ENCODE peak calls at places on chromosomes 13 and 19, in four cellular contexts. Y is testis, I is right lobe of liver, D is transverse colon. N is an unnamed sample.
A peak's percentile ranks its signal among the peaks of the same experiment; 100 is the strongest.

GRCh38 chr13:100875392-100876043 is 200.9 kb upstream of the TMTC4 start:
- DNase-seq in Y (no peak), I (no peak), D (no peak), N (no peak)

GRCh38 chr19:34831714-34832113 is 58.7 kb upstream of the ZNF599 start:
- DNase-seq in I (no peak), Y (no peak), D (no peak), N (no peak)

GRCh38 chr13:59970847-59971246 is 192.9 kb downstream of the DIAPH3 start:
- DNase-seq in D (no peak), Y (no peak), I (no peak), N (no peak)

GRCh38 chr19:24166055-24166454 is 79.1 kb downstream of the ZNF254 start:
- DNase-seq in I (no peak), Y (no peak), D (no peak), N (no peak)

GRCh38 chr19:6744381-6745288 is 5.2 kb downstream of the TRIP10 start:
- DNase-seq in I (no peak), Y (peak; percentile 91), D (peak; percentile 90), N (peak; percentile 90)

GRCh38 chr19:38700933-38701454 is 43.3 kb downstream of the CAPN12 start:
- DNase-seq in Y (no peak), D (no peak), I (no peak), N (no peak)

GRCh38 chr19:2014081-2014693 is 1.3 kb downstream of the BTBD2 start:
- DNase-seq in I (peak; percentile 50), D (no peak), Y (no peak), N (no peak)

GRCh38 chr19:2245273-2245672 is 3.9 kb upstream of the AMH start:
- DNase-seq in Y (no peak), D (no peak), I (no peak), N (no peak)

GRCh38 chr19:38287604-38288003 is 16.4 kb upstream of the C19orf33 start:
- DNase-seq in D (no peak), I (no peak), Y (no peak), N (no peak)

GRCh38 chr13:20142927-20143480 is 17.8 kb downstream of the GJA3 start:
- DNase-seq in I (no peak), Y (no peak), D (no peak), N (no peak)

GRCh38 chr19:54448037-54448773 is 794 bp upstream of the LENG8 start:
- DNase-seq in D (peak; percentile 63), I (peak; percentile 66), Y (peak; percentile 81), N (peak; percentile 53)

GRCh38 chr19:43687660-43687997 is 17.7 kb upstream of the PLAUR start:
- DNase-seq in Y (no peak), D (no peak), I (no peak), N (no peak)

GRCh38 chr19:40445945-40446784 is 2.0 kb upstream of the SERTAD3 start:
- DNase-seq in Y (no peak), D (peak; percentile 60), I (no peak), N (no peak)

GRCh38 chr13:79810671-79811070 is 329.7 kb downstream of the NDFIP2 start:
- DNase-seq in I (no peak), Y (no peak), D (no peak), N (no peak)

GRCh38 chr13:26599403-26599802 is 41.9 kb downstream of the WASF3 start:
- DNase-seq in I (no peak), Y (no peak), D (no peak), N (no peak)

GRCh38 chr19:47564081-47564480 is 8.9 kb downstream of the ZNF541 start:
- DNase-seq in Y (no peak), I (no peak), D (peak; percentile 63), N (no peak)

GRCh38 chr13:99307247-99307646 is at the start of gene GPR183:
- DNase-seq in I (no peak), Y (no peak), D (no peak), N (no peak)

GRCh38 chr19:39342647-39343305 is 555 bp downstream of the SAMD4B start:
- DNase-seq in D (peak; percentile 21), I (no peak), Y (no peak), N (peak; percentile 41)

GRCh38 chr13:112060431-112060830 is 6.5 kb upstream of the SOX1 start:
- DNase-seq in D (no peak), Y (no peak), I (no peak), N (no peak)

GRCh38 chr13:45749026-45749759 is 47.1 kb downstream of the CBY2 start:
- DNase-seq in D (no peak), Y (no peak), I (no peak), N (no peak)

GRCh38 chr13:74219571-74219970 is 85.4 kb upstream of the KLF12 start:
- DNase-seq in I (no peak), D (no peak), Y (no peak), N (no peak)

GRCh38 chr13:91909617-91910016 is 511.2 kb downstream of the GPC5 start:
- DNase-seq in Y (no peak), I (no peak), D (no peak), N (no peak)

GRCh38 chr19:17332677-17333581 is 1.7 kb downstream of the ANO8 start:
- DNase-seq in Y (peak; percentile 85), I (peak; percentile 44), D (no peak), N (no peak)

GRCh38 chr13:111899714-111900389 is 167.1 kb upstream of the SOX1 start:
- DNase-seq in Y (no peak), I (peak; percentile 19), D (no peak), N (no peak)

GRCh38 chr13:95474992-95475391 is 77.5 kb upstream of the CLDN10 start:
- DNase-seq in D (no peak), Y (no peak), I (no peak), N (no peak)

GRCh38 chr19:39986643-39987042 is 10.2 kb upstream of the ZNF546 start:
- DNase-seq in D (no peak), Y (no peak), I (no peak), N (no peak)

GRCh38 chr19:54573330-54573872 is at the start of gene LILRA2:
- DNase-seq in Y (no peak), D (no peak), I (no peak), N (no peak)

GRCh38 chr13:33494596-33495214 is 209.2 kb upstream of the STARD13 start:
- DNase-seq in D (no peak), I (no peak), Y (no peak), N (no peak)

GRCh38 chr13:109389892-109390345 is 396.5 kb downstream of the IRS2 start:
- DNase-seq in Y (no peak), I (peak; percentile 69), D (no peak), N (no peak)

GRCh38 chr19:5137571-5138124 is 168.7 kb downstream of the KDM4B start:
- DNase-seq in I (no peak), Y (no peak), D (no peak), N (no peak)
- H3K4me1 ChIP-seq in I (no peaks in the 10 kb centered on the region), Y (peaks cover 12% of the 10 kb centered on the region), D (no peaks in the 10 kb centered on the region), N (no peaks in the 10 kb centered on the region)

DNA sequence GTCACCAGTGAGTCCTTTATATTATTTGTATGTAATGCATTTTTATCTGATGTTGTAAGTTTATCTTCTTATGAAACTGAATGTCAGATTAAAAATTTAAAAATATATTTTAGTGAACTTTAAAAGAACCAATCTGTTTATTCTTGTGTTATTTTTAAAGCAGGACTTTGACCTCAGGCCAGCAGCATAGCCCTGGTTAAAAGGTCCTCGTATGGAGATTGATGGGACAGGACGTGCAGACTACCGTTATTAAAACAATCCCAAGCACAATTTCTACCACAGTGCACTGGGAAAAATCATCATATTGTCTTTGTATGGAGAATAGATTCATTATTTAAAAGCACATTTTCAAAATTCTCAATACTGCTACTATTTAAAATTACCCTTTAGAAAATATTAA is 573.8 kb upstream of the ARGLU1 start:
- DNase-seq in I (no peak), D (no peak), Y (no peak), N (no peak)
- TF ChIP-seq POLR2A in I (no peak), D (no peak), Y (no peak), N (no peak)

GRCh38 chr13:106041445-106041844 is 494.0 kb downstream of the EFNB2 start:
- DNase-seq in I (no peak), Y (no peak), D (no peak), N (no peak)

GRCh38 chr13:106033634-106034033 is 501.8 kb downstream of the EFNB2 start:
- DNase-seq in D (no peak), I (no peak), Y (no peak), N (no peak)

GRCh38 chr13:106036870-106037269 is 498.6 kb downstream of the EFNB2 start:
- DNase-seq in Y (peak; percentile 45), I (no peak), D (peak; percentile 10), N (no peak)

GRCh38 chr13:106034201-106034600 is 501.3 kb downstream of the EFNB2 start:
- DNase-seq in Y (no peak), D (no peak), I (no peak), N (no peak)

GRCh38 chr13:106038752-106039151 is 496.7 kb downstream of the EFNB2 start:
- DNase-seq in I (no peak), D (no peak), Y (no peak), N (no peak)
- H3K27ac ChIP-seq in I (no peak overlapping the region), D (no peak overlapping the region), Y (no peak overlapping the region), N (no peak overlapping the region)

DNA sequence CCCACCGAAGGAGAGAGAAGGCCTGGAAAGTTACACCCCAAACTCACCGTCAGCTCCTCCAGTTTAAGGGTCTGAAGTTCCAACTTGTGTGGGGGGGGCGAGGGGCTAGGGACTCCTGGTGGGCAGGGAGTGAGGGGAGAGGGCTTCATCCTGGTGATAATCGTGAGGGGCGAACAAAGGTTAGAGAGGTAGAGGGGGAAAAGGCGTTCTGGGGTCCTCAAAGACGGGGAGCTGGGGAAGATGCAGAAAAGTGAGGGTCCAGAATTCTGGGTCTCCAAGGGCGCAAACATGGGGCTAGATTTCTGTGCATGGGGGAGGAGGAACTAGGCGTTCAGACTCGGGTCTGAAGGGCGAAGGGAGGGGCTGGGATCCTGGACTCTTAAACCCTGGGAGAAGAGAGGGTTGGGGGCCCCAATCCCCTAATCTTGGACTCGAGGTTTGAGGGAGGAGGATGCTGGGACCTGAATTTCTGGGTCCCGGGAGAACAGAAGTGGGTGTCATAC is 4.7 kb downstream of the MAMSTR start:
- DNase-seq in D (peak; percentile 65), Y (no peak), I (no peak), N (no peak)
- H3K4me1 ChIP-seq in D (peaks cover 33% of the 10 kb centered on the region), Y (peaks cover 52% of the 10 kb centered on the region), I (no peaks in the 10 kb centered on the region), N (no peaks in the 10 kb centered on the region)

GRCh38 chr13:41418751-41419150 is 38.6 kb upstream of the RGCC start:
- DNase-seq in Y (no peak), I (no peak), D (no peak), N (no peak)
- TF ChIP-seq POLR2A in Y (no peak), I (no peak), D (no peak), N (no peak)

GRCh38 chr13:39929583-39929982 is 274.1 kb downstream of the COG6 start:
- DNase-seq in D (no peak), Y (no peak), I (no peak), N (no peak)
- H3K27ac ChIP-seq in D (peak overlapping the region; percentile 25), Y (no peak overlapping the region), I (no peak overlapping the region), N (no peak overlapping the region)